ENCODE peak calls at places on chromosomes 2 and 18, in six cellular contexts. W is brain microvascular endothelial cell; P is CD4-positive, alpha-beta T cell; T is heart left ventricle; V is fibroblast of pulmonary artery; Y is neural progenitor cell. Z is an unnamed sample.

GRCh38 chr2:43010428-43011141 is 215.8 kb downstream of the ZFP36L2 start:
- DNase-seq in W (no peak), P (no peak), T (no peak), V (no peak), Y (no peak), Z (no peak)

GRCh38 chr2:240329116-240329665 is 106.3 kb upstream of the GPC1 start:
- DNase-seq in W (no peak), P (no peak), T (no peak), V (no peak), Y (no peak), Z (no peak)

GRCh38 chr2:30109856-30110255 is 37.0 kb upstream of the YPEL5 start:
- DNase-seq in W (no peak), P (no peak), T (no peak), V (no peak), Y (no peak), Z (no peak)

GRCh38 chr2:80258793-80259192 is 45.8 kb downstream of the LRRTM1 start:
- DNase-seq in W (no peak), P (no peak), T (no peak), V (no peak), Y (no peak), Z (no peak)

GRCh38 chr2:200765995-200766660 is 45.6 kb upstream of the BZW1 start:
- DNase-seq in W (no peak), P (no peak), T (no peak), V (peak), Y (no peak), Z (no peak)

GRCh38 chr2:113216321-113216720 is 42.5 kb downstream of the PSD4 start:
- DNase-seq in W (no peak), P (no peak), T (no peak), V (no peak), Y (no peak), Z (no peak)

GRCh38 chr18:72941001-72941400 is 73.2 kb upstream of the NETO1 start:
- DNase-seq in W (no peak), P (no peak), T (no peak), V (no peak), Y (no peak), Z (no peak)

GRCh38 chr2:231280861-231281260 is 82.4 kb downstream of the ARMC9 start:
- DNase-seq in W (no peak), P (no peak), T (no peak), V (no peak), Y (no peak), Z (no peak)

GRCh38 chr2:150690870-150691269 is 203.4 kb upstream of the RND3 start:
- DNase-seq in W (no peak), P (no peak), T (no peak), V (peak), Y (no peak), Z (no peak)

GRCh38 chr2:105919826-105920225 is 175.1 kb downstream of the NCK2 start:
- DNase-seq in W (peak), P (peak), T (no peak), V (peak), Y (no peak), Z (no peak)

GRCh38 chr2:158495175-158495574 is 38.4 kb downstream of the PKP4 start:
- DNase-seq in W (peak), P (no peak), T (no peak), V (peak), Y (no peak), Z (no peak)

GRCh38 chr18:55400590-55401274 is 187.3 kb downstream of the TCF4 start:
- DNase-seq in W (no peak), P (no peak), T (no peak), V (peak), Y (no peak), Z (no peak)

GRCh38 chr2:190717764-190718651 is 69.1 kb downstream of the NAB1 start:
- DNase-seq in W (no peak), P (no peak), T (no peak), V (no peak), Y (no peak), Z (no peak)

GRCh38 chr2:230134496-230135073 is 65.9 kb upstream of the SLC16A14 start:
- DNase-seq in W (peak), P (no peak), T (no peak), V (peak), Y (no peak), Z (no peak)

GRCh38 chr2:234071664-234072063 is 21.2 kb downstream of the SPP2 start:
- DNase-seq in W (no peak), P (no peak), T (no peak), V (no peak), Y (no peak), Z (no peak)

GRCh38 chr18:21735452-21736015 is 5.1 kb upstream of the MIB1 start:
- DNase-seq in W (peak), P (peak), T (peak), V (peak), Y (peak), Z (no peak)

GRCh38 chr2:21892140-21892539 is 768.4 kb downstream of the TDRD15 start:
- DNase-seq in W (no peak), P (no peak), T (no peak), V (no peak), Y (no peak), Z (no peak)

GRCh38 chr18:28350821-28351220 is 173.9 kb upstream of the CDH2 start:
- DNase-seq in W (no peak), P (no peak), T (no peak), V (no peak), Y (no peak), Z (no peak)

GRCh38 chr18:46624127-46624526 is 32.9 kb downstream of the LOXHD1 start:
- DNase-seq in W (no peak), P (no peak), T (no peak), V (no peak), Y (no peak), Z (no peak)

GRCh38 chr2:171272039-171272438 is 111.3 kb upstream of the TLK1 start:
- DNase-seq in W (peak), P (no peak), T (no peak), V (peak), Y (no peak), Z (no peak)

GRCh38 chr2:36270758-36271157 is 84.8 kb upstream of the CRIM1 start:
- DNase-seq in W (no peak), P (no peak), T (no peak), V (no peak), Y (peak), Z (no peak)

GRCh38 chr18:11566236-11566965 is 43.0 kb upstream of the SLC35G4 start:
- DNase-seq in W (no peak), P (no peak), T (no peak), V (no peak), Y (no peak), Z (no peak)

GRCh38 chr18:57748770-57749603 is 54.1 kb downstream of the ATP8B1 start:
- DNase-seq in W (peak), P (no peak), T (no peak), V (peak), Y (no peak), Z (peak)

GRCh38 chr2:144364988-144365738 is 154.8 kb downstream of the ZEB2 start:
- DNase-seq in W (peak), P (no peak), T (no peak), V (peak), Y (no peak), Z (peak)

GRCh38 chr2:17429130-17429529 is 89.1 kb downstream of the RAD51AP2 start:
- DNase-seq in W (peak), P (no peak), T (no peak), V (peak), Y (no peak), Z (no peak)

GRCh38 chr2:241443486-241444223 is 64.7 kb downstream of the STK25 start:
- DNase-seq in W (peak), P (peak), T (no peak), V (peak), Y (no peak), Z (peak)

GRCh38 chr2:56313541-56313940 is 129.8 kb downstream of the CCDC85A start:
- DNase-seq in W (no peak), P (no peak), T (no peak), V (no peak), Y (no peak), Z (no peak)

GRCh38 chr2:161138429-161138828 is 21.8 kb upstream of the TANK start:
- DNase-seq in W (no peak), P (no peak), T (no peak), V (no peak), Y (no peak), Z (no peak)

GRCh38 chr2:219453691-219454131 is 19.1 kb downstream of the SPEG start:
- DNase-seq in W (no peak), P (no peak), T (peak), V (peak), Y (peak), Z (no peak)

GRCh38 chr2:9167718-9168657 is 38.6 kb upstream of the ASAP2 start:
- DNase-seq in W (no peak), P (no peak), T (no peak), V (no peak), Y (peak), Z (no peak)
- TF ChIP-seq CTCF in W (no peak), P (no peak), T (no peak), V (no peak), Y (no peak), Z (no peak)

GRCh38 chr2:24083567-24084385 is 858 bp downstream of the TP53I3 start:
- DNase-seq in W (peak), P (no peak), T (no peak), V (peak), Y (peak), Z (peak)
- TF ChIP-seq CTCF in W (peak), P (no peak), T (no peak), V (no peak), Y (no peak), Z (no peak)

GRCh38 chr2:218009191-218010114 is 6.7 kb upstream of the TNS1 start:
- DNase-seq in W (no peak), P (no peak), T (no peak), V (no peak), Y (peak), Z (no peak)

GRCh38 chr2:218008060-218009040 is 5.6 kb upstream of the TNS1 start:
- DNase-seq in W (no peak), P (no peak), T (no peak), V (peak), Y (no peak), Z (no peak)

GRCh38 chr2:218011641-218012040 is 8.8 kb upstream of the TNS1 start:
- DNase-seq in W (no peak), P (no peak), T (no peak), V (no peak), Y (no peak), Z (no peak)

GRCh38 chr2:218010838-218011616 is 8.2 kb upstream of the TNS1 start:
- DNase-seq in W (no peak), P (no peak), T (no peak), V (peak), Y (no peak), Z (no peak)

DNA sequence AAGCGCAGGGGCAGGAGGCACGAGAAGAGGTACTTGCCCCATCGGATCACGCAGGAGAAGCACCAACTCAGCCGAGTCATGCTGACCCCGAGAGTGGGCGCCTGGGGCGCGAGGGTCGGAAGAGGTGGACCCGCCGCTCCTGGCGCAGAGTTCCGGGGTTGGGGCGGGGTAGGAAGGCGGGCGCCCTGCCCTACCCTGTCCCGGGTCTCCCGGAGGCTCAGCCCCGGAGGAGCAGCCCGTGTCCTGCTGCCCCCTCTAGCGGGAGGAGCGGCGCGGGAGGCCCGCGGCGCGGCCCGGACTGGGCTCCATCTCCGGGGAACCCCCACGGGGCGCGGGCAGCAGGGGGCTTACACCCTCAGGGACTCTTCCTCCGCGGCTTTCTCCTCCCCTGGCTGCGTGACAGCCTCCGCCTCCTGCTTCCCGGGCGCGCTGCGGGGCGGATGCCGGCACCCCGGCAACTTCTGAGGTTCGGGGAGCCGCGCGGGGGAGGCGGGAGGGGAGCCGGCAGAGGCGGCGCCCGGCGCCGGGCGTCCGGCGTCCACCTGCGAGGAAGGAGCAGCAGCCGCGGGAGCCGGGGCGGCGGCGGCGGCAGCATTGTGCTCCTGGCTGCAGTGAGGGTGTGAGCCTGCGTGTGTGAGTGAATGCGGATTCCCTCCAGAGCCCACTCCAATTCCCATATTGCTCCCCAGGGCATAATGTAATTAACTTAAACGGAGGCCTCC is 7.5 kb upstream of the TNS1 start:
- DNase-seq in W (no peak), P (no peak), T (peak), V (peak), Y (peak), Z (peak)
- TF ChIP-seq CTCF in W (peak), P (no peak), T (peak), V (peak), Y (peak), Z (peak)

DNA sequence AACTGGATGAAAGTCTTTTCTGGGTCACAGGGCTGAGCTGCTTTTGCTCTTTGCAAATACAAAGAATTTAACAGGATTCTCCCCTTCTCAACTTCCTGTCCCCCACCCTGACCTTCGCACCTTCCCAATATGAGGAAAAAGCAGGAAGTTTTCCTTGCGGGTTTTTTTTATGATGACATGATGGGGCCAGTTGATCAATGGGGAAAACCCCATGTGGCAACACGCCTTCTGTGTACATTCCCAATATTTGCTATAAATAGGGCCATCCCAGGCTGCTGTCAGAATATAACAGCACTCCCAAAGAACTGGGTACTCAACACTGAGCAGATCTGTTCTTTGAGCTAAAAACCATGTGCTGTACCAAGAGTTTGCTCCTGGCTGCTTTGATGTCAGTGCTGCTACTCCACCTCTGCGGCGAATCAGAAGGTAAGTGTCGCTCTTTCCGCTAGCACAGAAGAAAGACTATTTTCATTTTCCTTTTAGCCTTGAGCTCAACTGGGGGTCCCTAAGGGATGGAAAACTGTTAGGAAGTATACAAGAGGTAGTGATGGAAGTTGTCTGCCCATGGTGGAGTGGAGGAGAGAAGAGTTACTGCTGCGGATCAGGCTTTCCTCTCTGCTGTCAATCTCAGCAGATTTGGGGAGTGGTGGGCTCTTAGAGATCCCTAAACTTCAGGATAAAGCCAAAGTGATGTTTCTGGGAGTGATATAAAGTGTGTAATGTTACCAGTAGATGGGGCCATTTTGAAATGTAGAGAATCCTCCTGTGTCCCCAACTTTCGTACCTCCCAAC is at the start of gene CCL20:
- DNase-seq in W (no peak), P (no peak), T (no peak), V (no peak), Y (no peak), Z (no peak)
- TF ChIP-seq CTCF in W (no peak), P (no peak), T (no peak), V (no peak), Y (no peak), Z (no peak)

DNA sequence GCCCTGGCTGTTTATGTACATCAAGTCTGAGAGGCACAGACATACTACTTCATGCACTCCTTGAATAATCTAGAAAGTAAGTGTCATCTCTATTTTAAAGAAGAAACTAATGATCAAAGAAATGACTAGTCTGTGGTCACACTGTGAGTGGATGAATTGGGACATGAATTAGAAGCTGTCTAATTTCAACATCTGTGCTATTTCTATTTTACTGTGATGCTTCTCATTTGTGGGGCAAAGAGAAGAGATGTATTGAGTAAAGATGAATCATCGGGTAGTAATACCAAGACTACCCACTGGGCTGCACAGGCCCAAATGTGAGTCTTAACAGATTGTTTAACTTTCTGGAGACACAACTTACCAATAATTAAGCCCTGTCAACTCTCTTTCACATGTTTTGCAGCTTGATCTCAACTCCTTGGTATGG is 42.4 kb upstream of the MTIF2 start:
- DNase-seq in W (peak), P (no peak), T (no peak), V (peak), Y (no peak), Z (peak)
- TF ChIP-seq CTCF in W (peak), P (peak), T (no peak), V (peak), Y (no peak), Z (no peak)

DNA sequence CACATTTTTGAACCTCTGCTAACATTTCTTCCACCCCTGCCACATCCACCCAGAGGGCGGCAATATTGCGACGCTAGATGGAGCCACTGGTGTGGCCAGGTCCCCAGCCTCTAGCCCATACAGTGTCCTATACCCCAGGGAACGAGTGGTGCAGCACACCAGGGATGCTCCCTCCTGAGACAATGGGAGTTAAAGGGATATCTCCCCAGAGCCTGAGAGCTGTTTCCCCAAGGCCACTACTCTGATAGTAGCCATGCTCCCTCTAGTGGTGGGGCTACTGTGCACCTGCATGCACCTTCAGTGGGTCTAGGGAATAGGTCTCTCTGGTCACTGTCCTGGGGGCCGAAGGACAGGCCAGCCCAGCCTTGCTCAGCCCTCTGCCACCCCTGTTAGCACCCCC is 336.4 kb upstream of the FSHR start:
- DNase-seq in W (no peak), P (no peak), T (peak), V (peak), Y (peak), Z (peak)
- TF ChIP-seq CTCF in W (peak), P (no peak), T (peak), V (peak), Y (peak), Z (peak)

GRCh38 chr2:223619486-223620129 is 17.4 kb upstream of the SCG2 start:
- DNase-seq in W (no peak), P (no peak), T (no peak), V (no peak), Y (no peak), Z (no peak)

GRCh38 chr2:223621901-223622300 is 19.7 kb upstream of the SCG2 start:
- DNase-seq in W (peak), P (no peak), T (no peak), V (no peak), Y (peak), Z (no peak)

GRCh38 chr2:223613017-223613950 is 11.1 kb upstream of the SCG2 start:
- DNase-seq in W (peak), P (no peak), T (peak), V (peak), Y (peak), Z (no peak)

GRCh38 chr2:223614534-223614933 is 12.4 kb upstream of the SCG2 start:
- DNase-seq in W (no peak), P (no peak), T (no peak), V (no peak), Y (no peak), Z (no peak)

GRCh38 chr2:223618172-223619035 is 16.2 kb upstream of the SCG2 start:
- DNase-seq in W (no peak), P (no peak), T (no peak), V (no peak), Y (peak), Z (no peak)
- TF ChIP-seq CTCF in W (peak), P (no peak), T (no peak), V (no peak), Y (peak), Z (no peak)

GRCh38 chr2:69013123-69013836 is at the start of gene ANTXR1:
- DNase-seq in W (peak), P (no peak), T (peak), V (peak), Y (peak), Z (peak)
- TF ChIP-seq CTCF in W (no peak), P (peak), T (no peak), V (no peak), Y (peak), Z (no peak)